ENCODE peak calls at places on chromosome X, in five cellular contexts. R, B, W, Q and T are unnamed samples.

GRCh38 chrX:39652336-39652735 is 445.4 kb downstream of the BCOR start:
- DNase-seq in R (peak), B (no peak), W (no peak), Q (no peak), T (no peak)

GRCh38 chrX:13647709-13648212 is 5.2 kb upstream of the TCEANC start:
- DNase-seq in R (peak), B (no peak), W (peak), Q (no peak), T (peak)

GRCh38 chrX:2500681-2501151 is at the start of the genes DHRSX and ZBED1:
- DNase-seq in R (peak), B (peak), W (no peak), Q (no peak), T (no peak)

GRCh38 chrX:132426695-132427281 is 62.0 kb downstream of the MBNL3 start:
- DNase-seq in R (no peak), B (no peak), W (no peak), Q (peak), T (no peak)

GRCh38 chrX:96372313-96373046 is 312.2 kb upstream of the DIAPH2 start:
- DNase-seq in R (no peak), B (no peak), W (peak), Q (peak), T (no peak)

GRCh38 chrX:113422323-113422722 is 581.7 kb upstream of the AMOT start:
- DNase-seq in R (no peak), B (no peak), W (no peak), Q (no peak), T (no peak)

GRCh38 chrX:132809581-132809980 is 148.8 kb downstream of the HS6ST2 start:
- DNase-seq in R (no peak), B (no peak), W (no peak), Q (no peak), T (no peak)

GRCh38 chrX:31590581-31591113 is 518.8 kb upstream of the FTHL17 start:
- DNase-seq in R (no peak), B (no peak), W (no peak), Q (peak), T (no peak)

GRCh38 chrX:106170318-106170717 is 2.2 kb downstream of the PWWP3B start:
- DNase-seq in R (no peak), B (no peak), W (no peak), Q (peak), T (no peak)

GRCh38 chrX:31679861-31680260 is 608.0 kb upstream of the FTHL17 start:
- DNase-seq in R (no peak), B (no peak), W (no peak), Q (no peak), T (no peak)

GRCh38 chrX:108216862-108217571 is 125.4 kb downstream of the ATG4A start:
- DNase-seq in R (no peak), B (no peak), W (no peak), Q (no peak), T (no peak)

GRCh38 chrX:10158279-10158939 is 1.6 kb downstream of the CLCN4 start:
- DNase-seq in R (no peak), B (no peak), W (peak), Q (no peak), T (no peak)

GRCh38 chrX:78545233-78545632 is 113.9 kb downstream of the RTL3 start:
- DNase-seq in R (no peak), B (no peak), W (no peak), Q (no peak), T (no peak)

GRCh38 chrX:46627700-46628405 is 54.3 kb downstream of the CHST7 start:
- DNase-seq in R (no peak), B (no peak), W (peak), Q (no peak), T (no peak)

GRCh38 chrX:54066841-54067240 is 22.6 kb upstream of the PHF8 start:
- DNase-seq in R (no peak), B (no peak), W (no peak), Q (no peak), T (no peak)

GRCh38 chrX:114047558-114047957 is 536.3 kb upstream of the HTR2C start:
- DNase-seq in R (no peak), B (no peak), W (no peak), Q (no peak), T (no peak)

GRCh38 chrX:109939498-109939897 is 63.4 kb upstream of the TMEM164 start:
- DNase-seq in R (no peak), B (no peak), W (no peak), Q (no peak), T (no peak)

GRCh38 chrX:77076896-77077295 is 370.3 kb upstream of the FGF16 start:
- DNase-seq in R (no peak), B (no peak), W (no peak), Q (no peak), T (no peak)

GRCh38 chrX:68894513-68895338 is 65.9 kb downstream of the EFNB1 start:
- DNase-seq in R (no peak), B (peak), W (no peak), Q (no peak), T (peak)